ENCODE peak calls at places on chromosome 18, in seven cellular contexts. One of them, this sample, is unnamed.

GRCh38 chr18:63730788-63731187 is 28.0 kb downstream of the SERPINB11 start:
- DNase-seq in thoracic aorta: no peak
- DNase-seq in AG09319: no peak
- DNase-seq in WTC11: no peak
- DNase-seq in psoas muscle: no peak
- DNase-seq in epithelial cell of esophagus: peak; percentile 44
- DNase-seq in fibroblast of lung: no peak
- DNase-seq in this sample: no peak

GRCh38 chr18:3354506-3354905 is 92.6 kb downstream of the MYL12B start:
- DNase-seq in thoracic aorta: no peak
- DNase-seq in AG09319: no peak
- DNase-seq in WTC11: no peak
- DNase-seq in psoas muscle: no peak
- DNase-seq in epithelial cell of esophagus: no peak
- DNase-seq in fibroblast of lung: no peak
- DNase-seq in this sample: no peak

GRCh38 chr18:3015203-3015590 is 2.3 kb upstream of the LPIN2 start:
- DNase-seq in thoracic aorta: no peak
- DNase-seq in AG09319: peak; percentile 56
- DNase-seq in WTC11: no peak
- DNase-seq in psoas muscle: no peak
- DNase-seq in epithelial cell of esophagus: peak; percentile 64
- DNase-seq in fibroblast of lung: peak; percentile 86
- DNase-seq in this sample: no peak

GRCh38 chr18:13379062-13379800 is 160.7 kb downstream of the LDLRAD4 start:
- DNase-seq in thoracic aorta: no peak
- DNase-seq in AG09319: no peak
- DNase-seq in WTC11: no peak
- DNase-seq in psoas muscle: no peak
- DNase-seq in epithelial cell of esophagus: no peak
- DNase-seq in fibroblast of lung: no peak
- DNase-seq in this sample: no peak

GRCh38 chr18:48835745-48836191 is 115.0 kb downstream of the SMAD7 start:
- DNase-seq in thoracic aorta: no peak
- DNase-seq in AG09319: no peak
- DNase-seq in WTC11: peak; percentile 7
- DNase-seq in psoas muscle: no peak
- DNase-seq in epithelial cell of esophagus: no peak
- DNase-seq in fibroblast of lung: no peak
- DNase-seq in this sample: no peak

GRCh38 chr18:21763846-21764646 is 23.5 kb downstream of the MIB1 start:
- DNase-seq in thoracic aorta: no peak
- DNase-seq in AG09319: no peak
- DNase-seq in WTC11: no peak
- DNase-seq in psoas muscle: no peak
- DNase-seq in epithelial cell of esophagus: no peak
- DNase-seq in fibroblast of lung: no peak
- DNase-seq in this sample: no peak

GRCh38 chr18:21110667-21111350 is 804 bp downstream of the ROCK1 start:
- DNase-seq in thoracic aorta: no peak
- DNase-seq in AG09319: no peak
- DNase-seq in WTC11: peak; percentile 44
- DNase-seq in psoas muscle: peak; percentile 30
- DNase-seq in epithelial cell of esophagus: peak; percentile 52
- DNase-seq in fibroblast of lung: peak; percentile 47
- DNase-seq in this sample: peak; percentile 84

GRCh38 chr18:7367336-7367735 is 136.4 kb downstream of the LRRC30 start:
- DNase-seq in thoracic aorta: no peak
- DNase-seq in AG09319: no peak
- DNase-seq in WTC11: peak; percentile 30
- DNase-seq in psoas muscle: no peak
- DNase-seq in epithelial cell of esophagus: no peak
- DNase-seq in fibroblast of lung: no peak
- DNase-seq in this sample: no peak

GRCh38 chr18:39611381-39612090 is 2045.9 kb upstream of the CELF4 start:
- DNase-seq in thoracic aorta: no peak
- DNase-seq in AG09319: no peak
- DNase-seq in WTC11: no peak
- DNase-seq in psoas muscle: no peak
- DNase-seq in epithelial cell of esophagus: no peak
- DNase-seq in fibroblast of lung: no peak
- DNase-seq in this sample: no peak

GRCh38 chr18:62210138-62210537 is 23.1 kb downstream of the RELCH start:
- DNase-seq in thoracic aorta: no peak
- DNase-seq in AG09319: no peak
- DNase-seq in WTC11: no peak
- DNase-seq in psoas muscle: no peak
- DNase-seq in epithelial cell of esophagus: no peak
- DNase-seq in fibroblast of lung: no peak
- DNase-seq in this sample: no peak

GRCh38 chr18:29307231-29307630 is 1130.3 kb upstream of the CDH2 start:
- DNase-seq in thoracic aorta: no peak
- DNase-seq in AG09319: no peak
- DNase-seq in WTC11: no peak
- DNase-seq in psoas muscle: no peak
- DNase-seq in epithelial cell of esophagus: no peak
- DNase-seq in fibroblast of lung: no peak
- DNase-seq in this sample: no peak

GRCh38 chr18:4134691-4135090 is 320.4 kb downstream of the DLGAP1 start:
- DNase-seq in thoracic aorta: no peak
- DNase-seq in AG09319: no peak
- DNase-seq in WTC11: no peak
- DNase-seq in psoas muscle: no peak
- DNase-seq in epithelial cell of esophagus: no peak
- DNase-seq in fibroblast of lung: no peak
- DNase-seq in this sample: no peak

GRCh38 chr18:67845035-67845434 is 328.5 kb upstream of the DSEL start:
- DNase-seq in thoracic aorta: no peak
- DNase-seq in AG09319: no peak
- DNase-seq in WTC11: no peak
- DNase-seq in psoas muscle: no peak
- DNase-seq in epithelial cell of esophagus: peak; percentile 38
- DNase-seq in fibroblast of lung: peak; percentile 32
- DNase-seq in this sample: no peak
- TF ChIP-seq CTCF in thoracic aorta: no peak
- TF ChIP-seq CTCF in AG09319: no peak
- TF ChIP-seq CTCF in WTC11: no peak
- TF ChIP-seq CTCF in psoas muscle: no peak
- TF ChIP-seq CTCF in epithelial cell of esophagus: peak; percentile 29
- TF ChIP-seq CTCF in fibroblast of lung: peak; percentile 1
- TF ChIP-seq CTCF in this sample: no peak

DNA sequence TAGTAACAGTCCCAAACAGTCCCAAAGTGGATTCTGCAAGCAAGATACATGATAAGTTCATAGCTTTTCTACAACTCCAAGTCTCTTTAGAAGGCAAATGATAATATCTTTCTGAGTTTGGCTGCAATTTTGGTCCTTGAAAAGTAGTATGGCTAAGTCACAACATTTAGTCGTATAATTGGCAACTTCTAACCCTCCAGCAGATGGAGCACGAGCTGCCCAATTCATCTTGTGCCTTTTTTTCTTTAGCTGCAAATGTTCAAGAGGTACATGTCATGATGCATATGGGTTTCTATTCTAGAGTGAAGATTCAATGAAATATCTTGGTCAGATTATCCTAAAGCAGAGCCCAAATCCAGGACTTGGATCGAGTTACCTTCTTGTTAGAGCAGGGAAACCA is 127.0 kb upstream of the KLHL14 start:
- DNase-seq in thoracic aorta: no peak
- DNase-seq in AG09319: no peak
- DNase-seq in WTC11: no peak
- DNase-seq in psoas muscle: no peak
- DNase-seq in epithelial cell of esophagus: no peak
- DNase-seq in fibroblast of lung: peak; percentile 38
- DNase-seq in this sample: no peak
- TF ChIP-seq CTCF in thoracic aorta: no peak
- TF ChIP-seq CTCF in AG09319: no peak
- TF ChIP-seq CTCF in WTC11: no peak
- TF ChIP-seq CTCF in psoas muscle: no peak
- TF ChIP-seq CTCF in epithelial cell of esophagus: no peak
- TF ChIP-seq CTCF in fibroblast of lung: peak; percentile 38
- TF ChIP-seq CTCF in this sample: no peak

GRCh38 chr18:34820360-34820759 is 110.3 kb downstream of the DTNA start:
- DNase-seq in thoracic aorta: no peak
- DNase-seq in AG09319: no peak
- DNase-seq in WTC11: no peak
- DNase-seq in psoas muscle: no peak
- DNase-seq in epithelial cell of esophagus: no peak
- DNase-seq in fibroblast of lung: no peak
- DNase-seq in this sample: no peak
- TF ChIP-seq CTCF in thoracic aorta: no peak
- TF ChIP-seq CTCF in AG09319: no peak
- TF ChIP-seq CTCF in WTC11: no peak
- TF ChIP-seq CTCF in psoas muscle: no peak
- TF ChIP-seq CTCF in epithelial cell of esophagus: no peak
- TF ChIP-seq CTCF in fibroblast of lung: no peak
- TF ChIP-seq CTCF in this sample: no peak

DNA sequence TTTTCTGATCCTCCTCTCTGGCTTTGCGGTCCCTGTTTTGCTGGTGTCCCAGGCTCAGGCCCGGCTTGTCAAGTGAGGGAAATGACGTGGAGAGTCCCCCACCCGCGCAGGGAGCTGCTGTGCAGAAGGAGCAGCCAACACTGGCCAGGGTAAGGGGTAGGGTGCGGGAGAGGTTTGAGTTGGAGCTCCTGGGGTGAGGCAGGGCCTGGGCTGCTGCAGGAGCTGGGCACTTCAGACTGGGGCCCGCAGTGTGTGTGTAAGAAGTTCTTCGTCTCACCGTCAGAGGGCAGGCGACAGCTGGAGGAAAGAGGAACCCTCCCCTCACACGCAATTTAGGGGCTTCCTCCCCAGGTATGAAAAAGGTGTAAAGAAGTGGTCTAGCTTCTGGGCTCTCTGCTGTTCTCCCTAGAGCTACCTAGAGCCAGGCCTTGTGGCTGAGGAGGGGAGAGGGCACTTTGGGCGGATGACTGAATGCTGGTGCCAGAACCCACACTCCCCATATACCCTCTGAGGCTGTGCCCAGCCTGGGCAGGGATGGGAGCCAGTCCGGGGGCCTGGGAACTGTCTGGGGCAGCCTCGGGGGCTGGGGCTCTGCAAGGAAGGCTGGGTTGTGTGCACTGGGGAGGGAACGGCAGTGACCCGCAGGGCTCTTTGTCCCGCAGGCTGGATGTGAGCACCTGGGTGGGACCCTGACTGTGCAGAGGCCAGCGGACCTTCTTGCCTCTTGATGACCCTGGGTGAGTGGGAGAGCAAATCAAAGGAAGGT is 11.8 kb downstream of the CELF4 start:
- DNase-seq in thoracic aorta: no peak
- DNase-seq in AG09319: no peak
- DNase-seq in WTC11: peak; percentile 69
- DNase-seq in psoas muscle: no peak
- DNase-seq in epithelial cell of esophagus: no peak
- DNase-seq in fibroblast of lung: no peak
- DNase-seq in this sample: no peak
- TF ChIP-seq CTCF in thoracic aorta: no peak
- TF ChIP-seq CTCF in AG09319: no peak
- TF ChIP-seq CTCF in WTC11: peak; percentile 43
- TF ChIP-seq CTCF in psoas muscle: no peak
- TF ChIP-seq CTCF in epithelial cell of esophagus: peak; percentile 34
- TF ChIP-seq CTCF in fibroblast of lung: peak; percentile 1
- TF ChIP-seq CTCF in this sample: no peak

GRCh38 chr18:40824291-40824690 is 1130.7 kb upstream of the PIK3C3 start:
- DNase-seq in thoracic aorta: no peak
- DNase-seq in AG09319: no peak
- DNase-seq in WTC11: no peak
- DNase-seq in psoas muscle: no peak
- DNase-seq in epithelial cell of esophagus: no peak
- DNase-seq in fibroblast of lung: no peak
- DNase-seq in this sample: no peak
- TF ChIP-seq CTCF in thoracic aorta: no peak
- TF ChIP-seq CTCF in AG09319: no peak
- TF ChIP-seq CTCF in WTC11: no peak
- TF ChIP-seq CTCF in psoas muscle: no peak
- TF ChIP-seq CTCF in epithelial cell of esophagus: no peak
- TF ChIP-seq CTCF in fibroblast of lung: no peak
- TF ChIP-seq CTCF in this sample: no peak

DNA sequence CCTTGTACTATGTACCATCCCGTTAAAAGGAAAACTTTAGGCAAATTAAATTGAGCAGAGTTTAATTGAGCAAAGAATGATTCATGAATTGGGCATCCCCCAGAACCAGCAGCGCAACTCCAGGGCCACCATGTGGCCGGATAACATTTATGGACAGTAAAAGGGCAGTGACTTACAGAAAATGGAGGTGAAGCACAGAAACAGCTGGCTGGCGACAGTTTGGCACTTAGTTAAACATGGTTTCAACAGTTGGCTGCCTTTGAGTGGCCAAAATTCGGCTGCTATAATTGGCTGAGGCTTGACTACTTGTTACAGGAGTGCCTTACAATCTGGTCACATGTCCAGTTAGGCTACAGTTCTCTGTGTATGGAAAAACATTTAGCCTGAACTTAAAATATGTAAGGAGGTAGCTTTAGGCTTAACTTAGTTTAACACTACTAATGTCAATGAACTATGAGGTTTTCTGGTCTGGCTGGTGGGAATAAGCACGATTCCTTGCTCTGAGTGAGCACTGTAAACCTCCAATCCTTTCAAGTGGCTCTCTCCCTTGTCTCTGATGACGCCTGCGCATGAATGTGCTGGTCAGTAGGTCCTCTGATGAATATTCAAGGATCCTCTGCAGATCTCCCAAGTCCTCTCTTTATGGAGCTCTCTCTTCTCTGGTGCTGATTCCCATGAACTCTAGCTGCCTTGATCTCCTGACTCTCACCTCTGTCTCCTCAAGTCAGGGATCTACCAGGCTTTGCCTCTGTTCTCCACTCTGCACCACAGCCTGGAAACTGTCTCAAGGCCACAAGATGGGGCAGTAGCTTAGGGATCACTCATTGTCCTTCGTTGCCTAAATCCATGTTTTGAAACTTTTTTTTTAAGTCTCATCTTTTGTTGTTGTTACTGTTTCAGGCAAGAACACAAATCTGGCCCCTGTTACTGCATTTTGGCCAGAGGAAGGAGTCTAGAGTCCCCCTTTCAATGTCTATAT is 24.4 kb upstream of the RAB31 start:
- DNase-seq in thoracic aorta: no peak
- DNase-seq in AG09319: no peak
- DNase-seq in WTC11: no peak
- DNase-seq in psoas muscle: no peak
- DNase-seq in epithelial cell of esophagus: peak; percentile 70
- DNase-seq in fibroblast of lung: peak; percentile 77
- DNase-seq in this sample: no peak
- TF ChIP-seq CTCF in thoracic aorta: peak; percentile 23
- TF ChIP-seq CTCF in AG09319: peak; percentile 64
- TF ChIP-seq CTCF in WTC11: no peak
- TF ChIP-seq CTCF in psoas muscle: peak; percentile 34
- TF ChIP-seq CTCF in epithelial cell of esophagus: peak; percentile 48
- TF ChIP-seq CTCF in fibroblast of lung: peak; percentile 57
- TF ChIP-seq CTCF in this sample: peak; percentile 16

DNA sequence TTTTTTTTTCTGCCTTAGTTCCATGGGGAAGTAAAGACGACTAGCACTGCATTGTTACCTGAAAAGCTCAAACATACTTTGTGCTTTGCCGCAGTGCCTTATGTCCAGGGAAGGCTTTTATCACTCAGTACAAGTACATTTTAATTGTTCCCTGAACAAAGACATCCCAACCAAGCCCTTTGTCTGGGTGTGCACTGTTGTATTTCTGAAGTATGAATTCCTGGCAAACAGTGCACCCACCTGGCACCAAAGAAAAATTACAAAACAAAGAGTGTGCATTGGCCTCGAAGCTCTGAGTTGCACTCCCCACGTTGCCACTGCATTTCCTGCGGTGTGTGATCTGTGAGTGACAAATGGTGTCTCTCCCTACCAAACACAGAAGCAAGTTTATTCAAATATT is 858.5 kb upstream of the PIK3C3 start:
- DNase-seq in thoracic aorta: no peak
- DNase-seq in AG09319: no peak
- DNase-seq in WTC11: peak; percentile 8
- DNase-seq in psoas muscle: no peak
- DNase-seq in epithelial cell of esophagus: peak; percentile 65
- DNase-seq in fibroblast of lung: peak; percentile 58
- DNase-seq in this sample: no peak
- TF ChIP-seq CTCF in thoracic aorta: no peak
- TF ChIP-seq CTCF in AG09319: no peak
- TF ChIP-seq CTCF in WTC11: no peak
- TF ChIP-seq CTCF in psoas muscle: no peak
- TF ChIP-seq CTCF in epithelial cell of esophagus: peak; percentile 54
- TF ChIP-seq CTCF in fibroblast of lung: peak; percentile 11
- TF ChIP-seq CTCF in this sample: no peak